ENCODE peak calls at places on chromosomes 4 and X, in seven cellular contexts. D is sigmoid colon, E is transverse colon, T is upper lobe of left lung, I is H54, L is lower leg skin, O is endothelial cell of umbilical vein. X is an unnamed sample.

GRCh38 chr4:70183168-70183939 is 12.2 kb upstream of the ODAM start:
- DNase-seq in I (no peak), T (peak), O (peak), D (no peak), L (no peak), E (peak), X (no peak)

GRCh38 chr4:142282870-142283431 is 563.1 kb downstream of the INPP4B start:
- DNase-seq in I (no peak), T (no peak), O (peak), E (no peak), L (no peak), D (no peak), X (no peak)

GRCh38 chrX:68654693-68655092 is 7.2 kb downstream of the STARD8 start:
- DNase-seq in I (no peak), L (no peak), O (no peak), T (no peak), D (no peak), E (no peak), X (no peak)

GRCh38 chrX:148412006-148412405 is 88.4 kb upstream of the AFF2 start:
- DNase-seq in I (no peak), D (no peak), T (no peak), L (no peak), O (no peak), E (no peak), X (no peak)

GRCh38 chr4:66575024-66575696 is 904.9 kb upstream of the EPHA5 start:
- DNase-seq in T (no peak), L (no peak), D (no peak), O (no peak), E (no peak), I (peak), X (no peak)

GRCh38 chr4:125676583-125676982 is 361.8 kb downstream of the FAT4 start:
- DNase-seq in T (no peak), O (no peak), I (no peak), L (no peak), E (no peak), D (no peak), X (no peak)

GRCh38 chr4:140485939-140486338 is 12.2 kb downstream of the MGAT4D start:
- DNase-seq in I (no peak), L (no peak), T (no peak), E (no peak), D (no peak), O (peak), X (no peak)

GRCh38 chr4:73894021-73894420 is 24.8 kb downstream of the CXCL1 start:
- DNase-seq in L (no peak), E (no peak), T (no peak), D (no peak), O (no peak), I (no peak), X (no peak)

GRCh38 chr4:72209600-72209999 is 177.8 kb downstream of the NPFFR2 start:
- DNase-seq in T (no peak), E (no peak), L (no peak), I (no peak), D (no peak), O (no peak), X (no peak)

GRCh38 chrX:11351375-11352295 is 58.4 kb downstream of the AMELX start:
- DNase-seq in E (peak), O (no peak), T (peak), D (peak), L (no peak), I (no peak), X (peak)

GRCh38 chr4:71184195-71184781 is 154.5 kb upstream of the SLC4A4 start:
- DNase-seq in D (no peak), O (peak), E (peak), I (peak), L (peak), T (peak), X (no peak)

GRCh38 chr4:141919648-141920047 is 283.3 kb downstream of the IL15 start:
- DNase-seq in L (no peak), E (no peak), O (no peak), D (no peak), T (no peak), I (no peak), X (no peak)

GRCh38 chr4:108940086-108941033 is 177.5 kb upstream of the ETNPPL start:
- DNase-seq in D (no peak), T (no peak), E (no peak), L (no peak), O (no peak), I (no peak), X (no peak)

GRCh38 chrX:104112326-104112951 is at the start of gene ZCCHC18:
- DNase-seq in O (peak), I (peak), L (peak), D (peak), E (peak), T (peak), X (no peak)

GRCh38 chr4:55635282-55635681 is 816 bp downstream of the NMU start:
- DNase-seq in D (no peak), O (no peak), I (no peak), E (no peak), L (no peak), T (no peak), X (no peak)

GRCh38 chr4:139144911-139145551 is 32.0 kb downstream of the ELF2 start:
- DNase-seq in L (no peak), D (no peak), E (peak), I (no peak), O (no peak), T (peak), X (no peak)

GRCh38 chr4:169677150-169677732 is 56.9 kb downstream of the CLCN3 start:
- DNase-seq in L (no peak), O (no peak), D (no peak), T (no peak), I (no peak), E (no peak), X (no peak)

GRCh38 chrX:149504226-149504914 is 736 bp downstream of the IDS start:
- DNase-seq in T (peak), D (no peak), E (peak), L (no peak), I (no peak), O (no peak), X (no peak)

GRCh38 chr4:136495076-136495475 is 1037.2 kb downstream of the PCDH18 start:
- DNase-seq in I (no peak), O (no peak), L (no peak), E (no peak), T (no peak), D (no peak), X (no peak)

GRCh38 chr4:2794707-2795557 is 2.0 kb downstream of the SH3BP2 start:
- DNase-seq in I (peak), T (peak), D (peak), O (peak), E (peak), L (peak), X (no peak)

DNA sequence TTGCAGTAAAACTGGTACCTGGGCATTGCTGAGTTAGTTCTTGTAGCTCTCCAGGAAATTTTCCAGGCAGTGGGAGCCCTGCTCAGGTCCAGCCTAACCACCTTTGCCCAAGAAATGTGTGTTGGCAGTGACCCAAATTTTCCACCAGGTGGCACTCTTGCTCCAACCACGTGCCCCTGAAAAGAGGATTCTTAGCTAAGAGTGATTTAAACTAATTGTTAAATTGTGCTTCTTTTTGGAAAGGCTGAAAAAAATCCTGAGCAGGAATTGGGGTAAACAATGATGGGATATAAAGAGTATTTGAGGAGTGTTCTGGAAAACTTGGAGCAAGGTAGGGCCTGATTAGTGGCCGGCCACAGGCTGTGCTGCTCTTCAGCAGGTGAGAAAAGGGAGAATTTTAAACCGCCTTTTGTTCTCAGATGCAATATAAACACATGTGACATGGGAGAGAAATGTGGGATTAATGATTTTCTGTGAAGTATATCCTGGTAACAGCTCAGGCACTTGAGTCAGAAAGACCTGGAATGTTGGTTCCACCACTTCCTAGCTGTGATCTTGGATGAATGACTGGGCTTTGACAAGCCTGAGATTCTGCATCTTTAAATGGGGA is 219.6 kb downstream of the PTTG2 start:
- DNase-seq in I (peak), D (peak), O (peak), L (peak), E (peak), T (peak), X (peak)
- TF ChIP-seq POLR2A in I (no peak), D (no peak), O (no peak), L (no peak), E (no peak), T (no peak), X (no peak)

GRCh38 chrX:47572773-47573333 is 9.4 kb upstream of the TIMP1 start:
- DNase-seq in D (no peak), E (no peak), I (no peak), O (no peak), T (no peak), L (no peak), X (no peak)
- TF ChIP-seq POLR2A in D (no peak), E (no peak), I (no peak), O (no peak), T (no peak), L (no peak), X (no peak)

GRCh38 chr4:8268901-8269534 is 536 bp upstream of the HTRA3 start:
- DNase-seq in E (no peak), D (no peak), O (no peak), L (no peak), I (no peak), T (no peak), X (no peak)

GRCh38 chr4:8270418-8270771 is 841 bp downstream of the HTRA3 start:
- DNase-seq in L (no peak), T (no peak), I (no peak), E (no peak), D (no peak), O (no peak), X (no peak)

GRCh38 chr4:8268211-8268610 is 1.3 kb upstream of the HTRA3 start:
- DNase-seq in O (no peak), E (no peak), D (no peak), I (no peak), L (no peak), T (no peak), X (no peak)

GRCh38 chr4:8270912-8271815 is 1.6 kb downstream of the HTRA3 start:
- DNase-seq in O (no peak), T (no peak), D (peak), I (no peak), L (no peak), E (no peak), X (no peak)

GRCh38 chr4:8269535-8270417 is at the start of gene HTRA3:
- DNase-seq in E (peak), T (no peak), D (peak), O (peak), I (no peak), L (no peak), X (no peak)
- TF ChIP-seq POLR2A in E (no peak), T (no peak), D (no peak), O (peak), I (peak), L (peak), X (peak)

DNA sequence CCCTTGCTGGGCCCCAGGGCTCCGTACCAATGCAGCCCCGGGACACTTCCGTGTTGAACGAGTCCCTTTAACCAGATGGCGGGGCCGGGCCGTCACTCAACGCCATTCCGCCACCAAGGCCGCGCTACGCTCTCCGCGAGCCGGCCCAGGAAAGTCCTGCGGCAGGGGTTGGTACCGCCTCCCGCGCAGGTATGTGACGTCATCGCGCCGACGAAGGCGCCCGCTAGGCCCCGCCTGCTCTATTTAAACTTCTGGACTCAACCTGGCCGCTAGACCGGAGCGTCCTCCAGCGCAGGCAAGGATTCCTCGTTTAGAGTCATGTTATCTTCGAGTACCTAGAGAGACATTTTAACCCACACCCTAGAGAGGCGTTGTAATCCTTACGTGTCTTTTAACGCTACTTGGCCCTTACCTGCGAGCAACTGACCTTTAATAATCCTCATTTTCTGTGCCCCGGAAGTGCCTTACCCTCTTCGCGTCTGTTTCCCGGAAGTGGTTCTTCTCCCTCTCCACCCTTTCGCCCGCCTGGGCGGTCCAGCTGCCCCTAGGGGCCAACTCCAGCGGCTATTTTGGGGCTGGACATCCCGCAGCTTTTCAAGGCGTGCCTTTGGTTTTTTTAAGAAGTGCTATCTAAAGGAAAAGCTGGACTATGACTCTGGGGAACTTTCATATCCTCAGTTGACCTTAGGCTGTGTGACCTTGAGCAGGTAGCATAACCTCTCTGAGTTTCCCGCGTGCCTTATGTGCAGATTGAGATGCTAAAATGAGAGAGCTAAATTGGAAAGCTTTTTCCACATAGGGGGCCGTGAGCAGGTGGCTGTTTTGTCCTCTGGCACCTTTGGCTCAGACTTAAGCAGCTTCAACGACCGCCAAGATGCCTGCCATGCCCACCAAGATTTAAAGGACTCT is at the start of gene PNPLA4:
- DNase-seq in I (peak), L (peak), D (peak), T (peak), E (peak), O (peak), X (peak)
- TF ChIP-seq POLR2A in I (peak), L (no peak), D (no peak), T (no peak), E (peak), O (no peak), X (peak)